ENCODE peak calls at places on chromosome 5, in six cellular contexts. X, B, M, I, H and K are unnamed samples.

GRCh38 chr5:144390133-144390532 is 219.5 kb downstream of the KCTD16 start:
- DNase-seq in M (peak; percentile 9), H (peak; percentile 35), I (no peak), X (no peak), B (no peak), K (peak; percentile 20)

GRCh38 chr5:168877132-168877895 is 298.1 kb upstream of the PANK3 start:
- DNase-seq in X (no peak), M (no peak), B (no peak), I (no peak), H (no peak), K (no peak)

GRCh38 chr5:154367101-154367500 is 78.7 kb upstream of the SAP30L start:
- DNase-seq in B (no peak), H (peak; percentile 28), I (no peak), M (no peak), X (no peak), K (peak; percentile 73)

GRCh38 chr5:148162038-148162437 is 6.3 kb upstream of the SPINK14 start:
- DNase-seq in M (no peak), B (no peak), I (no peak), X (no peak), H (no peak), K (no peak)

GRCh38 chr5:111719773-111720172 is 37.2 kb downstream of the NREP start:
- DNase-seq in M (no peak), X (no peak), H (no peak), I (no peak), B (no peak), K (no peak)

GRCh38 chr5:17103471-17103870 is 114.0 kb upstream of the BASP1 start:
- DNase-seq in I (no peak), H (no peak), B (no peak), M (no peak), X (no peak), K (no peak)

GRCh38 chr5:62938927-62939326 is 360.3 kb downstream of the LRRC70 start:
- DNase-seq in I (no peak), X (no peak), H (no peak), M (no peak), B (no peak), K (peak; percentile 57)

GRCh38 chr5:58849995-58850667 is 267.3 kb downstream of the RAB3C start:
- DNase-seq in I (no peak), X (peak; percentile 54), H (peak; percentile 47), M (peak; percentile 64), B (no peak), K (peak; percentile 70)

GRCh38 chr5:112967520-112968083 is 9.0 kb upstream of the DCP2 start:
- DNase-seq in I (no peak), H (no peak), B (no peak), X (no peak), M (no peak), K (no peak)

GRCh38 chr5:88393082-88393481 is 124.4 kb upstream of the TMEM161B start:
- DNase-seq in B (no peak), I (no peak), H (no peak), M (no peak), X (no peak), K (no peak)

GRCh38 chr5:59548807-59549357 is 344.6 kb downstream of the PDE4D start:
- DNase-seq in H (no peak), B (no peak), I (no peak), M (peak; percentile 98), X (no peak), K (no peak)

GRCh38 chr5:41118177-41118576 is 47.0 kb upstream of the MROH2B start:
- DNase-seq in I (no peak), B (no peak), X (no peak), H (no peak), M (no peak), K (peak; percentile 12)

DNA sequence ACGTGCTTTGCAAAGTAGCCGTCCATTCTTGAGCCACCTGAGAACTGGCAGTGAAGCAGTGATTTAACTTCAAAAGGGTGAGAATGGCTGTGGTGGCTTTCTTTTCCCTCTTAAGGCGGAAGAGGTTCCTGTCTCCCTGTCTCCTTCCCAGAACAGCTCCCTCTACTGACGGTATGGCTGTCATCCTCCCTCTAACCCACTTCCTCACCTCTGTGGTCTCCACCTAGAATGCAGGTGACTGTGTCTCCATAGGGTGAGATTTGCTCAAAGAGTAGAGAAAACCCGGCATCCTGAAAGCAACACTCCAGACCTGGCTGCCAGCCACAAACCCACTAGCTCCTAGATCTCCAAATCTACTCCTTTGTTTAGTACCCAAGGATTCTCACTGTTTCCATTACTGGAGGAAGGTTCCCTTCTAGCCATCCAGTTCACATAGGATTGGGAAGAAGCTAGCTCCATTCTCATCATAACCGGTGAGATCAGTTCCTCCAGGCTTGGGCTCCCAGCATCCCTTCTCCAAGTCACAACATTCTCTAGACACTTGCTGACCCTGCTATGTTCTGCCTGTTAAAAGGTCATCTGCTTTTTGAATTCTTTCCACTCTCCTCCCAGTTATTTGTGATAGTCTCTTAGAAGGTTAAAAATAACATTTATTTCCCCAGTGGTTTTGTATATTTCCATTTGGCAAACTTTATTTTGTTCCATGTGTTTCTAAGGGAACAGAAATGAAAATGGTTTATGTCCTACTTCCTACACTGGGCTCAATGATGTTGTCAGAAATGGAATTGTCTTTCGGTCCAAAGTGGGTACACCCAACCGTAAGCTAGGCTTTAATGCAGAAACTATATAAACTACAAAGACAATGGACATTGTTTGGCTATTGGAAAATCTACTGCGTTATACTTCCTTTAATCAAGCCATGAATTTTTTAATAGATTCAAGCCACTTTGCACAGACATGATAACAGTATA is 269.4 kb downstream of the CWC27 start:
- DNase-seq in X (no peak), M (peak; percentile 62), I (no peak), B (no peak), H (no peak), K (peak; percentile 24)
- TF ChIP-seq CTCF in X (peak; percentile 26), M (peak; percentile 23), I (peak; percentile 43), B (no peak), H (peak; percentile 21), K (peak; percentile 61)

DNA sequence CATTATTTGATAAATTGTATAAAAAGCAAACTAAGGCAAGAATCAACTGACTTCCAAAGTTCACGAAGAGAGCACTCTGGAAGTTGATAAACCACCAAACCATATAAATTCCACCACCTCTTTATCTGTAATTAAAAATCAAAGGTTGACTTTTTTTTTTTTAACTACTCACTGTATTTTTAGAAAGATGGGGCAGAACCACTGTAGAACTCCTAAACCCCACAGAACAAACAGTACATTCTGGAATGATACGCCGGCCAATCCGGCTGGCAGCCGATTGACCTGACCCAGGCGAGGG is 435 bp upstream of the CCNG1 start:
- DNase-seq in H (no peak), B (no peak), X (no peak), I (no peak), M (no peak), K (no peak)
- H3K4me3 ChIP-seq in H (peak overlapping the region; percentile 65), B (peak overlapping the region; percentile 86), X (peak overlapping the region; percentile 93), I (peak overlapping the region; percentile 91), M (peak overlapping the region; percentile 94), K (peak overlapping the region; percentile 50)

GRCh38 chr5:72693546-72693945 is 122.9 kb upstream of the TNPO1 start:
- DNase-seq in X (no peak), B (no peak), H (no peak), I (no peak), M (no peak), K (no peak)

GRCh38 chr5:72695659-72696058 is 120.8 kb upstream of the TNPO1 start:
- DNase-seq in H (no peak), M (no peak), X (no peak), B (no peak), I (no peak), K (no peak)

GRCh38 chr5:72693001-72693442 is 123.4 kb upstream of the TNPO1 start:
- DNase-seq in I (no peak), B (no peak), X (no peak), H (peak; percentile 45), M (no peak), K (peak; percentile 48)

GRCh38 chr5:72688926-72689325 is 127.5 kb upstream of the TNPO1 start:
- DNase-seq in I (no peak), M (no peak), B (no peak), H (no peak), X (no peak), K (no peak)

DNA sequence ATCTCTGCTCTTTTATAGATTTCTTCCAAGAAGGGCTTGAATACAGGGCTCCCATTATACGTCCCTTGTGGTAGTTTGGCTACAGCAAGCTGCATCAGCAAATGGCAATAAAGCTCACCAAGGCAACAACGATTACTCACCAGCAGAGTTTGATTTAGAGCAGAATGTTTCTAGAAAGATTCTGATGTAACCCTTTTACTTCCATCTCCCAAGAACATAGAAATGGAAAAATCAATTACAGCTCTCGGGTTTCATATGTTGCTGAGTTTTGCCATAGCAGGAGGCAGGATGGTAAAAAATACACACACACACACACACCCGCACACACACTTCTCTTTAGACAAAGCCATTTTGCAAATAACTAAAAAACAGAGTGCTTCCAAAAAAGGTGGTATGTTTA is 124.2 kb upstream of the TNPO1 start:
- DNase-seq in X (no peak), H (peak; percentile 17), I (no peak), B (no peak), M (no peak), K (peak; percentile 34)
- TF ChIP-seq CTCF in X (no peak), H (no peak), I (no peak), B (no peak), M (no peak), K (no peak)

DNA sequence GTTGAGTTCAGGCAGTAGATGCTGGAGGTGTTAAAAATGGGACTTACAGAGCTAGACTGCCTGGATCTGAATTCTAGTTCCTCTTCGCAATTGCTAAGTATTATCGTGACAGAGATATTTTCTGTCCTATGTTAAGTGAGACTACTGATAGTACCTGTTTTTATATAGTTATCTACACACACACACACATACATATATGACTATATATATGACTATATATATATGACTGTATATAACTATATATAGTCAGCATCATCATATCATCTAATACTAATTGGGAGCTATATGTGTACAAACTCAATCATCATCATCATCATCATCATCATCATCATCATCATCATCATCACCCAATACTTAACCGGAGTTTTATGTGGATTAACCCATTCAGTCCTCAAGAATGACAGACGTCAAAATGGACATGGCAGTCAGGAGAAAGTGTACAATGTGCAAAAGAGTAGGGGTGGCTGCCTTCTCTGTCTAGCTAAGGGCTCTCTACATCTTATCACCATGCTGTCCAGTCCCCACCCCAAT is 7.3 kb downstream of the PIK3R1 start:
- DNase-seq in H (no peak), B (no peak), X (no peak), I (no peak), M (no peak), K (no peak)
- H3K4me3 ChIP-seq in H (no peak overlapping the region), B (no peak overlapping the region), X (no peak overlapping the region), I (peak overlapping the region; percentile 22), M (no peak overlapping the region), K (no peak overlapping the region)

GRCh38 chr5:71832812-71833456 is 113.9 kb downstream of the CARTPT start:
- DNase-seq in I (no peak), X (no peak), M (peak; percentile 14), B (no peak), H (no peak), K (no peak)

GRCh38 chr5:71834575-71834974 is 115.5 kb downstream of the CARTPT start:
- DNase-seq in X (no peak), B (no peak), H (no peak), I (no peak), M (no peak), K (no peak)

GRCh38 chr5:71828641-71829040 is 109.6 kb downstream of the CARTPT start:
- DNase-seq in B (no peak), X (no peak), I (no peak), H (peak; percentile 42), M (no peak), K (peak; percentile 32)

GRCh38 chr5:71829206-71829605 is 110.1 kb downstream of the CARTPT start:
- DNase-seq in B (no peak), X (no peak), H (no peak), M (no peak), I (no peak), K (no peak)

GRCh38 chr5:71830626-71831539 is 111.8 kb downstream of the CARTPT start:
- DNase-seq in I (peak; percentile 82), B (peak; percentile 84), X (peak; percentile 81), H (peak; percentile 94), M (peak; percentile 33), K (peak; percentile 87)
- TF ChIP-seq CTCF in I (no peak), B (no peak), X (no peak), H (no peak), M (no peak), K (no peak)

GRCh38 chr5:150622157-150622556 is 18.3 kb upstream of the SYNPO start:
- DNase-seq in H (peak; percentile 57), I (no peak), M (no peak), B (no peak), X (no peak), K (peak; percentile 62)
- H3K4me3 ChIP-seq in H (no peak overlapping the region), I (no peak overlapping the region), M (no peak overlapping the region), B (no peak overlapping the region), X (no peak overlapping the region), K (no peak overlapping the region)